ENCODE peak calls at places on chromosomes 5 and 9, in six cellular contexts. One of them, this sample, is unnamed.

GRCh38 chr9:96441798-96442445 is 8.0 kb upstream of the HABP4 start:
- DNase-seq in left ventricle myocardium inferior: no peak
- DNase-seq in endothelial cell of umbilical vein: no peak
- DNase-seq in tibial artery: no peak
- DNase-seq in BJ: no peak
- DNase-seq in fibroblast of pulmonary artery: peak
- DNase-seq in this sample: no peak

GRCh38 chr9:15087031-15087417 is 176.8 kb upstream of the FREM1 start:
- DNase-seq in left ventricle myocardium inferior: no peak
- DNase-seq in endothelial cell of umbilical vein: no peak
- DNase-seq in tibial artery: no peak
- DNase-seq in BJ: peak
- DNase-seq in fibroblast of pulmonary artery: no peak
- DNase-seq in this sample: no peak

GRCh38 chr5:171840066-171840465 is 54.4 kb downstream of the SMIM23 start:
- DNase-seq in left ventricle myocardium inferior: no peak
- DNase-seq in endothelial cell of umbilical vein: no peak
- DNase-seq in tibial artery: peak
- DNase-seq in BJ: no peak
- DNase-seq in fibroblast of pulmonary artery: no peak
- DNase-seq in this sample: no peak

GRCh38 chr5:77984587-77984986 is 208.4 kb upstream of the TBCA start:
- DNase-seq in left ventricle myocardium inferior: no peak
- DNase-seq in endothelial cell of umbilical vein: no peak
- DNase-seq in tibial artery: no peak
- DNase-seq in BJ: no peak
- DNase-seq in fibroblast of pulmonary artery: no peak
- DNase-seq in this sample: no peak

GRCh38 chr5:74067748-74068541 is 441.9 kb downstream of the ARHGEF28 start:
- DNase-seq in left ventricle myocardium inferior: no peak
- DNase-seq in endothelial cell of umbilical vein: peak
- DNase-seq in tibial artery: no peak
- DNase-seq in BJ: peak
- DNase-seq in fibroblast of pulmonary artery: no peak
- DNase-seq in this sample: no peak

GRCh38 chr9:127788337-127789011 is 2.6 kb downstream of the CDK9 start:
- DNase-seq in left ventricle myocardium inferior: no peak
- DNase-seq in endothelial cell of umbilical vein: no peak
- DNase-seq in tibial artery: no peak
- DNase-seq in BJ: no peak
- DNase-seq in fibroblast of pulmonary artery: no peak
- DNase-seq in this sample: no peak

GRCh38 chr9:135610290-135611141 is 28.8 kb downstream of the GLT6D1 start:
- DNase-seq in left ventricle myocardium inferior: no peak
- DNase-seq in endothelial cell of umbilical vein: no peak
- DNase-seq in tibial artery: no peak
- DNase-seq in BJ: no peak
- DNase-seq in fibroblast of pulmonary artery: no peak
- DNase-seq in this sample: no peak

GRCh38 chr5:17190242-17190778 is 27.1 kb upstream of the BASP1 start:
- DNase-seq in left ventricle myocardium inferior: no peak
- DNase-seq in endothelial cell of umbilical vein: peak
- DNase-seq in tibial artery: no peak
- DNase-seq in BJ: peak
- DNase-seq in fibroblast of pulmonary artery: peak
- DNase-seq in this sample: peak

GRCh38 chr9:121499177-121499426 is 542 bp downstream of the GGTA1 start:
- DNase-seq in left ventricle myocardium inferior: no peak
- DNase-seq in endothelial cell of umbilical vein: no peak
- DNase-seq in tibial artery: peak
- DNase-seq in BJ: no peak
- DNase-seq in fibroblast of pulmonary artery: no peak
- DNase-seq in this sample: no peak
- H3K4me3 ChIP-seq in left ventricle myocardium inferior: peak
- H3K4me3 ChIP-seq in endothelial cell of umbilical vein: peak
- H3K4me3 ChIP-seq in tibial artery: peak
- H3K4me3 ChIP-seq in BJ: peak
- H3K4me3 ChIP-seq in fibroblast of pulmonary artery: peak
- H3K4me3 ChIP-seq in this sample: peak

GRCh38 chr5:173326501-173326960 is 1.7 kb downstream of the STC2 start:
- DNase-seq in left ventricle myocardium inferior: no peak
- DNase-seq in endothelial cell of umbilical vein: peak
- DNase-seq in tibial artery: no peak
- DNase-seq in BJ: peak
- DNase-seq in fibroblast of pulmonary artery: peak
- DNase-seq in this sample: no peak
- H3K4me3 ChIP-seq in left ventricle myocardium inferior: peak
- H3K4me3 ChIP-seq in endothelial cell of umbilical vein: peak
- H3K4me3 ChIP-seq in tibial artery: peak
- H3K4me3 ChIP-seq in BJ: peak
- H3K4me3 ChIP-seq in fibroblast of pulmonary artery: peak
- H3K4me3 ChIP-seq in this sample: peak

DNA sequence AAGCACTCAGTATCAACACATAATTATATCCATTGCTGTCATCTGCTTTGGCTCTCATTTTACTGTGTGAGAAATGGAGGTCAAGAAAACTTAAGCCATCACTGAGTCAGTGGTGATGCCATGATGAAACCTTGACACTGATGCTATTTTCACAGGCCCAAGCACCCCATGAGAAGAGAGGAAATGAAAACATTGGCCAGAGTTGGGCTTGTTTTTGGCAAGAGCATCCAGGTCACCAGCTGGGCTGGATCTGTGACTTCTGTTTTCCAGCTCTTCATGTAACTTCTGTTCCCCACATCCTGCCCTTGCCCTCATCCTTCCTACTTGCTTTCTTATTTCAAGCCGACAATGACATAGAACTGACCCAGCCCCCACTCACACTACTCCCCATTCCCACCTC is 10.0 kb downstream of the LCP2 start:
- DNase-seq in left ventricle myocardium inferior: peak
- DNase-seq in endothelial cell of umbilical vein: no peak
- DNase-seq in tibial artery: peak
- DNase-seq in BJ: no peak
- DNase-seq in fibroblast of pulmonary artery: peak
- DNase-seq in this sample: peak
- H3K4me3 ChIP-seq in left ventricle myocardium inferior: no peak
- H3K4me3 ChIP-seq in endothelial cell of umbilical vein: no peak
- H3K4me3 ChIP-seq in tibial artery: no peak
- H3K4me3 ChIP-seq in BJ: no peak
- H3K4me3 ChIP-seq in fibroblast of pulmonary artery: no peak
- H3K4me3 ChIP-seq in this sample: no peak

GRCh38 chr9:91120200-91120599 is 241.5 kb downstream of the AUH start:
- DNase-seq in left ventricle myocardium inferior: no peak
- DNase-seq in endothelial cell of umbilical vein: no peak
- DNase-seq in tibial artery: no peak
- DNase-seq in BJ: no peak
- DNase-seq in fibroblast of pulmonary artery: no peak
- DNase-seq in this sample: no peak
- H3K4me3 ChIP-seq in left ventricle myocardium inferior: no peak
- H3K4me3 ChIP-seq in endothelial cell of umbilical vein: no peak
- H3K4me3 ChIP-seq in tibial artery: no peak
- H3K4me3 ChIP-seq in BJ: no peak
- H3K4me3 ChIP-seq in fibroblast of pulmonary artery: no peak
- H3K4me3 ChIP-seq in this sample: no peak

GRCh38 chr5:14265574-14265973 is 122.4 kb downstream of the TRIO start:
- DNase-seq in left ventricle myocardium inferior: no peak
- DNase-seq in endothelial cell of umbilical vein: peak
- DNase-seq in tibial artery: no peak
- DNase-seq in BJ: peak
- DNase-seq in fibroblast of pulmonary artery: peak
- DNase-seq in this sample: no peak
- H3K4me3 ChIP-seq in left ventricle myocardium inferior: no peak
- H3K4me3 ChIP-seq in endothelial cell of umbilical vein: peak
- H3K4me3 ChIP-seq in tibial artery: no peak
- H3K4me3 ChIP-seq in BJ: no peak
- H3K4me3 ChIP-seq in fibroblast of pulmonary artery: no peak
- H3K4me3 ChIP-seq in this sample: no peak

DNA sequence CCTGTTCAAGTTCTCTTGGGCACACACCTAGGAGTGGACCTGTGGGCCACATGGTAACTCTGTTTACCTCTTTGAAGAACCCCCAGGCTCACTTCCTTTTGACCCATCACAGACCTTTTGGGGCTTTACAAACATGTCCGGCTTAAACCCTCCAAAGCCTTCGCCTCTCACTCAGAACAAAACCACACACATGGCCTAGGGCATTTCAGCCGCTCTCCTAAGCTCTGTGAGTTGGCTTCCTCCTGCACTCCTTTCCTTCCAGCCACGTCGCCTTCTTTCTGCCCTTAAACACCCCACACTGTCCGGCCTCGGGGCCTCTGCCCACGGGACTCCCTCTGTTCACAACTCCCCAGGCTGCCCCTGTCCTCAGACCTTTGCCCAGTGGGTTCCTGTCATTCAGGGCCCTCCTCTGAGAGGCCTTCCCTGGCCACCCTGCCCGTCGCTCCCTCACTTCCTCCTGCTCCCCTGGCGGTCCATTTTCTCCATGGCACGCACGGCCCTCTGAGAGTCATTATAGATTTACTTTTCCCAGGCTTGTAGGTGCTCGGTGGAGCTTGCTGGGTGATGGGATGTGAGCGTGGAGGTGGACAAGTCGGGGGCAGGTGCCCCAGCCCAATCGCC is 1.9 kb downstream of the DOK3 start:
- DNase-seq in left ventricle myocardium inferior: no peak
- DNase-seq in endothelial cell of umbilical vein: no peak
- DNase-seq in tibial artery: no peak
- DNase-seq in BJ: no peak
- DNase-seq in fibroblast of pulmonary artery: no peak
- DNase-seq in this sample: no peak
- H3K4me3 ChIP-seq in left ventricle myocardium inferior: peak
- H3K4me3 ChIP-seq in endothelial cell of umbilical vein: no peak
- H3K4me3 ChIP-seq in tibial artery: no peak
- H3K4me3 ChIP-seq in BJ: no peak
- H3K4me3 ChIP-seq in fibroblast of pulmonary artery: no peak
- H3K4me3 ChIP-seq in this sample: no peak

DNA sequence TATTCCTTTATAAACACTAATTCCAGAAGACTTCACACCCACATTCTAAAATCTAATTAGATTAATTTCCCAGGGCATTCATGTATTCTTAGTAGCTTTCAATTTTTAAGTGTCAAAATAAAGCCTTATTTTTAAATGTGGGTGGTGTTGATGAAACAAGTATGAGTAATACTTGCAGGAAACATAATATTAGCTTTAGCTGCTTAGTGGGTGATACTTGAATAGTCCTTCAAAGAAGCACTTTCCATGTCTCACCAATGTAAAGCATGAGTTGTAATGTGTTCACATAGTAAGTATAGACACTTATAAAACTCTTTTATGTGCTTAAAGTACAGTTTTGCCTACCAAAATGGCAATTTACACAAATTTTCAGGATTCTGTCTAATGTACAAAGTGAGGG is 6.9 kb downstream of the FNBP1 start:
- DNase-seq in left ventricle myocardium inferior: no peak
- DNase-seq in endothelial cell of umbilical vein: peak
- DNase-seq in tibial artery: no peak
- DNase-seq in BJ: no peak
- DNase-seq in fibroblast of pulmonary artery: peak
- DNase-seq in this sample: no peak
- H3K4me3 ChIP-seq in left ventricle myocardium inferior: no peak
- H3K4me3 ChIP-seq in endothelial cell of umbilical vein: no peak
- H3K4me3 ChIP-seq in tibial artery: no peak
- H3K4me3 ChIP-seq in BJ: no peak
- H3K4me3 ChIP-seq in fibroblast of pulmonary artery: no peak
- H3K4me3 ChIP-seq in this sample: no peak

GRCh38 chr5:39187873-39188731 is 31.3 kb downstream of the FYB1 start:
- DNase-seq in left ventricle myocardium inferior: no peak
- DNase-seq in endothelial cell of umbilical vein: no peak
- DNase-seq in tibial artery: no peak
- DNase-seq in BJ: no peak
- DNase-seq in fibroblast of pulmonary artery: no peak
- DNase-seq in this sample: no peak

GRCh38 chr5:39192449-39193160 is 26.8 kb downstream of the FYB1 start:
- DNase-seq in left ventricle myocardium inferior: no peak
- DNase-seq in endothelial cell of umbilical vein: no peak
- DNase-seq in tibial artery: no peak
- DNase-seq in BJ: no peak
- DNase-seq in fibroblast of pulmonary artery: no peak
- DNase-seq in this sample: no peak

GRCh38 chr5:39191216-39191615 is 28.1 kb downstream of the FYB1 start:
- DNase-seq in left ventricle myocardium inferior: no peak
- DNase-seq in endothelial cell of umbilical vein: no peak
- DNase-seq in tibial artery: no peak
- DNase-seq in BJ: no peak
- DNase-seq in fibroblast of pulmonary artery: no peak
- DNase-seq in this sample: no peak

GRCh38 chr5:39189297-39189955 is 29.9 kb downstream of the FYB1 start:
- DNase-seq in left ventricle myocardium inferior: no peak
- DNase-seq in endothelial cell of umbilical vein: no peak
- DNase-seq in tibial artery: no peak
- DNase-seq in BJ: no peak
- DNase-seq in fibroblast of pulmonary artery: no peak
- DNase-seq in this sample: no peak

GRCh38 chr5:39190311-39191102 is 28.9 kb downstream of the FYB1 start:
- DNase-seq in left ventricle myocardium inferior: no peak
- DNase-seq in endothelial cell of umbilical vein: no peak
- DNase-seq in tibial artery: no peak
- DNase-seq in BJ: no peak
- DNase-seq in fibroblast of pulmonary artery: no peak
- DNase-seq in this sample: no peak
- H3K4me3 ChIP-seq in left ventricle myocardium inferior: no peak
- H3K4me3 ChIP-seq in endothelial cell of umbilical vein: no peak
- H3K4me3 ChIP-seq in tibial artery: no peak
- H3K4me3 ChIP-seq in BJ: no peak
- H3K4me3 ChIP-seq in fibroblast of pulmonary artery: no peak
- H3K4me3 ChIP-seq in this sample: no peak

GRCh38 chr5:415928-416635 is 26.9 kb upstream of the EXOC3 start:
- DNase-seq in left ventricle myocardium inferior: no peak
- DNase-seq in endothelial cell of umbilical vein: no peak
- DNase-seq in tibial artery: peak
- DNase-seq in BJ: no peak
- DNase-seq in fibroblast of pulmonary artery: no peak
- DNase-seq in this sample: no peak
- H3K4me3 ChIP-seq in left ventricle myocardium inferior: peak
- H3K4me3 ChIP-seq in endothelial cell of umbilical vein: no peak
- H3K4me3 ChIP-seq in tibial artery: no peak
- H3K4me3 ChIP-seq in BJ: no peak
- H3K4me3 ChIP-seq in fibroblast of pulmonary artery: no peak
- H3K4me3 ChIP-seq in this sample: no peak

This sample was measured in uterus.